ENCODE peak calls at places on chromosome 1, in five cellular contexts. U, F, N, E and C are unnamed samples.

GRCh38 chr1:5597171-5597864 is 394.9 kb downstream of the NPHP4 start:
- DNase-seq in U (no peak), E (peak), N (no peak), F (no peak), C (no peak)

GRCh38 chr1:211424018-211424417 is 67.9 kb downstream of the RD3 start:
- DNase-seq in F (no peak), N (no peak), U (no peak), E (no peak), C (no peak)

GRCh38 chr1:243734311-243734700 is 115.7 kb downstream of the AKT3 start:
- DNase-seq in E (no peak), F (no peak), N (no peak), U (no peak), C (no peak)

GRCh38 chr1:152013664-152014237 is 20.1 kb upstream of the S100A10 start:
- DNase-seq in U (peak), E (no peak), F (no peak), N (no peak), C (peak)

GRCh38 chr1:29860681-29861080 is 624.4 kb downstream of the PTPRU start:
- DNase-seq in E (no peak), F (no peak), U (no peak), N (no peak), C (no peak)

GRCh38 chr1:241591317-241591716 is 48.9 kb downstream of the CHML start:
- DNase-seq in F (peak), N (no peak), E (no peak), U (peak), C (no peak)

GRCh38 chr1:231969078-231969477 is 342.5 kb downstream of the DISC1 start:
- DNase-seq in E (peak), F (no peak), U (no peak), N (no peak), C (no peak)

GRCh38 chr1:93820554-93821411 is 58.2 kb downstream of the DNTTIP2 start:
- DNase-seq in F (no peak), E (no peak), N (no peak), U (no peak), C (no peak)

GRCh38 chr1:158329807-158330206 is 1.5 kb downstream of the CD1B start:
- DNase-seq in N (no peak), E (no peak), U (peak), F (peak), C (no peak)

GRCh38 chr1:208025036-208025435 is 114.1 kb upstream of the CD34 start:
- DNase-seq in E (no peak), U (no peak), N (no peak), F (no peak), C (no peak)

GRCh38 chr1:70401974-70402373 is 9.1 kb upstream of the CTH start:
- DNase-seq in F (no peak), E (no peak), N (no peak), U (no peak), C (no peak)

GRCh38 chr1:12776801-12777557 is 3.4 kb downstream of the PRAMEF12 start:
- DNase-seq in E (no peak), U (no peak), F (no peak), N (no peak), C (no peak)

GRCh38 chr1:85258536-85259117 is 835 bp downstream of the C1orf52 start:
- DNase-seq in F (no peak), N (no peak), U (no peak), E (no peak), C (no peak)

GRCh38 chr1:165508291-165508690 is 35.5 kb upstream of the LRRC52 start:
- DNase-seq in F (no peak), E (peak), U (no peak), N (no peak), C (no peak)

GRCh38 chr1:25204797-25205441 is 27.4 kb downstream of the SYF2 start:
- DNase-seq in F (peak), N (no peak), E (peak), U (no peak), C (no peak)

GRCh38 chr1:151907363-151908139 is 1.8 kb downstream of the THEM4 start:
- DNase-seq in F (no peak), U (no peak), E (no peak), N (no peak), C (no peak)

GRCh38 chr1:186482661-186483255 is 21.8 kb upstream of the PDC start:
- DNase-seq in E (peak), U (peak), N (no peak), F (peak), C (peak)

GRCh38 chr1:21659099-21659923 is 9.8 kb downstream of the RAP1GAP start:
- DNase-seq in N (peak), U (peak), E (peak), F (peak), C (no peak)

GRCh38 chr1:71046891-71047634 is 553 bp downstream of the PTGER3 start:
- DNase-seq in N (no peak), E (no peak), F (no peak), U (peak), C (no peak)

GRCh38 chr1:221788466-221788865 is 46.6 kb upstream of the DUSP10 start:
- DNase-seq in F (no peak), U (no peak), N (no peak), E (no peak), C (no peak)

GRCh38 chr1:81894867-81895266 is 94.1 kb downstream of the ADGRL2 start:
- DNase-seq in U (no peak), F (no peak), E (no peak), N (no peak), C (no peak)

GRCh38 chr1:174200746-174201145 is 41.4 kb downstream of the RABGAP1L start:
- DNase-seq in U (no peak), F (no peak), E (no peak), N (no peak), C (no peak)